ENCODE peak calls at places on chromosomes 16 and 17, in nine cellular contexts. One of them, this sample, is unnamed.

GRCh38 chr17:40490289-40490853 is 11.1 kb downstream of the TNS4 start:
- DNase-seq in NCI-H1930: no peak
- DNase-seq in activated naive CD8-positive, alpha-beta T cell treated with anti-CD3 and anti-CD28 coated beads, Interleukin-2, amount 50 U/mL, for 16 hours: no peak
- DNase-seq in AG04449: no peak
- DNase-seq in fibroblast of pulmonary artery: peak
- DNase-seq in spleen: no peak
- DNase-seq in T-helper 1 cell: no peak
- DNase-seq in AG08396: peak
- DNase-seq in stimulated activated CD4-positive, alpha-beta T cell treated with anti-CD3 and anti-CD28 coated beads, Interleukin-1b, Interleukin-23, amount 100 ng/mL, for 24 hours: no peak
- DNase-seq in this sample: no peak

GRCh38 chr17:41655611-41656111 is 31.3 kb upstream of the KRT17 start:
- DNase-seq in AG04449: no peak
- DNase-seq in fibroblast of pulmonary artery: no peak
- DNase-seq in AG08396: no peak
- DNase-seq in NCI-H1930: no peak
- DNase-seq in stimulated activated CD4-positive, alpha-beta T cell treated with anti-CD3 and anti-CD28 coated beads, Interleukin-1b, Interleukin-23, amount 100 ng/mL, for 24 hours: no peak
- DNase-seq in activated naive CD8-positive, alpha-beta T cell treated with anti-CD3 and anti-CD28 coated beads, Interleukin-2, amount 50 U/mL, for 16 hours: no peak
- DNase-seq in spleen: peak
- DNase-seq in T-helper 1 cell: no peak
- DNase-seq in this sample: no peak

GRCh38 chr16:6068063-6068462 is 970.5 kb upstream of the EEF2KMT start:
- DNase-seq in fibroblast of pulmonary artery: no peak
- DNase-seq in stimulated activated CD4-positive, alpha-beta T cell treated with anti-CD3 and anti-CD28 coated beads, Interleukin-1b, Interleukin-23, amount 100 ng/mL, for 24 hours: no peak
- DNase-seq in T-helper 1 cell: no peak
- DNase-seq in AG08396: no peak
- DNase-seq in AG04449: no peak
- DNase-seq in spleen: no peak
- DNase-seq in activated naive CD8-positive, alpha-beta T cell treated with anti-CD3 and anti-CD28 coated beads, Interleukin-2, amount 50 U/mL, for 16 hours: no peak
- DNase-seq in NCI-H1930: no peak
- DNase-seq in this sample: no peak

GRCh38 chr17:78787444-78787843 is 5.4 kb upstream of the CYTH1 start:
- DNase-seq in AG04449: no peak
- DNase-seq in stimulated activated CD4-positive, alpha-beta T cell treated with anti-CD3 and anti-CD28 coated beads, Interleukin-1b, Interleukin-23, amount 100 ng/mL, for 24 hours: no peak
- DNase-seq in AG08396: no peak
- DNase-seq in spleen: peak
- DNase-seq in activated naive CD8-positive, alpha-beta T cell treated with anti-CD3 and anti-CD28 coated beads, Interleukin-2, amount 50 U/mL, for 16 hours: no peak
- DNase-seq in T-helper 1 cell: no peak
- DNase-seq in fibroblast of pulmonary artery: no peak
- DNase-seq in NCI-H1930: no peak
- DNase-seq in this sample: no peak

GRCh38 chr17:28912281-28912937 is 9.5 kb upstream of the DHRS13 start:
- DNase-seq in spleen: no peak
- DNase-seq in NCI-H1930: no peak
- DNase-seq in activated naive CD8-positive, alpha-beta T cell treated with anti-CD3 and anti-CD28 coated beads, Interleukin-2, amount 50 U/mL, for 16 hours: no peak
- DNase-seq in AG04449: no peak
- DNase-seq in stimulated activated CD4-positive, alpha-beta T cell treated with anti-CD3 and anti-CD28 coated beads, Interleukin-1b, Interleukin-23, amount 100 ng/mL, for 24 hours: no peak
- DNase-seq in T-helper 1 cell: no peak
- DNase-seq in AG08396: no peak
- DNase-seq in fibroblast of pulmonary artery: no peak
- DNase-seq in this sample: no peak

GRCh38 chr16:87701066-87701425 is 64.7 kb downstream of the KLHDC4 start:
- DNase-seq in T-helper 1 cell: no peak
- DNase-seq in activated naive CD8-positive, alpha-beta T cell treated with anti-CD3 and anti-CD28 coated beads, Interleukin-2, amount 50 U/mL, for 16 hours: no peak
- DNase-seq in stimulated activated CD4-positive, alpha-beta T cell treated with anti-CD3 and anti-CD28 coated beads, Interleukin-1b, Interleukin-23, amount 100 ng/mL, for 24 hours: no peak
- DNase-seq in AG08396: no peak
- DNase-seq in AG04449: no peak
- DNase-seq in NCI-H1930: no peak
- DNase-seq in fibroblast of pulmonary artery: no peak
- DNase-seq in spleen: no peak
- DNase-seq in this sample: no peak

GRCh38 chr16:371729-372521 is 1.6 kb upstream of the MRPL28 start:
- DNase-seq in NCI-H1930: no peak
- DNase-seq in T-helper 1 cell: no peak
- DNase-seq in AG08396: no peak
- DNase-seq in spleen: peak
- DNase-seq in stimulated activated CD4-positive, alpha-beta T cell treated with anti-CD3 and anti-CD28 coated beads, Interleukin-1b, Interleukin-23, amount 100 ng/mL, for 24 hours: no peak
- DNase-seq in AG04449: no peak
- DNase-seq in activated naive CD8-positive, alpha-beta T cell treated with anti-CD3 and anti-CD28 coated beads, Interleukin-2, amount 50 U/mL, for 16 hours: no peak
- DNase-seq in fibroblast of pulmonary artery: no peak
- DNase-seq in this sample: no peak

GRCh38 chr17:65109543-65109942 is 27.6 kb upstream of the RGS9 start:
- DNase-seq in activated naive CD8-positive, alpha-beta T cell treated with anti-CD3 and anti-CD28 coated beads, Interleukin-2, amount 50 U/mL, for 16 hours: no peak
- DNase-seq in fibroblast of pulmonary artery: no peak
- DNase-seq in T-helper 1 cell: no peak
- DNase-seq in spleen: no peak
- DNase-seq in AG08396: no peak
- DNase-seq in AG04449: no peak
- DNase-seq in stimulated activated CD4-positive, alpha-beta T cell treated with anti-CD3 and anti-CD28 coated beads, Interleukin-1b, Interleukin-23, amount 100 ng/mL, for 24 hours: no peak
- DNase-seq in NCI-H1930: no peak
- DNase-seq in this sample: no peak

GRCh38 chr16:86007524-86007923 is 108.6 kb downstream of the IRF8 start:
- DNase-seq in activated naive CD8-positive, alpha-beta T cell treated with anti-CD3 and anti-CD28 coated beads, Interleukin-2, amount 50 U/mL, for 16 hours: no peak
- DNase-seq in NCI-H1930: no peak
- DNase-seq in AG04449: no peak
- DNase-seq in T-helper 1 cell: no peak
- DNase-seq in fibroblast of pulmonary artery: no peak
- DNase-seq in stimulated activated CD4-positive, alpha-beta T cell treated with anti-CD3 and anti-CD28 coated beads, Interleukin-1b, Interleukin-23, amount 100 ng/mL, for 24 hours: no peak
- DNase-seq in AG08396: no peak
- DNase-seq in spleen: no peak
- DNase-seq in this sample: no peak

GRCh38 chr16:87541004-87541881 is 48.4 kb upstream of the ZCCHC14 start:
- DNase-seq in activated naive CD8-positive, alpha-beta T cell treated with anti-CD3 and anti-CD28 coated beads, Interleukin-2, amount 50 U/mL, for 16 hours: no peak
- DNase-seq in AG04449: peak
- DNase-seq in NCI-H1930: no peak
- DNase-seq in fibroblast of pulmonary artery: peak
- DNase-seq in stimulated activated CD4-positive, alpha-beta T cell treated with anti-CD3 and anti-CD28 coated beads, Interleukin-1b, Interleukin-23, amount 100 ng/mL, for 24 hours: no peak
- DNase-seq in spleen: no peak
- DNase-seq in T-helper 1 cell: no peak
- DNase-seq in AG08396: peak
- DNase-seq in this sample: peak

GRCh38 chr17:74369221-74369620 is 1.9 kb downstream of the GPR142 start:
- DNase-seq in activated naive CD8-positive, alpha-beta T cell treated with anti-CD3 and anti-CD28 coated beads, Interleukin-2, amount 50 U/mL, for 16 hours: peak
- DNase-seq in NCI-H1930: no peak
- DNase-seq in stimulated activated CD4-positive, alpha-beta T cell treated with anti-CD3 and anti-CD28 coated beads, Interleukin-1b, Interleukin-23, amount 100 ng/mL, for 24 hours: peak
- DNase-seq in T-helper 1 cell: peak
- DNase-seq in AG08396: no peak
- DNase-seq in fibroblast of pulmonary artery: no peak
- DNase-seq in spleen: peak
- DNase-seq in AG04449: no peak
- DNase-seq in this sample: no peak

GRCh38 chr17:38459556-38459955 is 31.3 kb downstream of the ARHGAP23 start:
- DNase-seq in T-helper 1 cell: no peak
- DNase-seq in AG08396: no peak
- DNase-seq in fibroblast of pulmonary artery: no peak
- DNase-seq in stimulated activated CD4-positive, alpha-beta T cell treated with anti-CD3 and anti-CD28 coated beads, Interleukin-1b, Interleukin-23, amount 100 ng/mL, for 24 hours: no peak
- DNase-seq in activated naive CD8-positive, alpha-beta T cell treated with anti-CD3 and anti-CD28 coated beads, Interleukin-2, amount 50 U/mL, for 16 hours: no peak
- DNase-seq in NCI-H1930: no peak
- DNase-seq in AG04449: no peak
- DNase-seq in spleen: no peak
- DNase-seq in this sample: no peak

GRCh38 chr17:40417258-40417608 is 463 bp downstream of the TOP2A start:
- DNase-seq in T-helper 1 cell: no peak
- DNase-seq in spleen: no peak
- DNase-seq in AG08396: no peak
- DNase-seq in NCI-H1930: peak
- DNase-seq in fibroblast of pulmonary artery: no peak
- DNase-seq in AG04449: no peak
- DNase-seq in activated naive CD8-positive, alpha-beta T cell treated with anti-CD3 and anti-CD28 coated beads, Interleukin-2, amount 50 U/mL, for 16 hours: no peak
- DNase-seq in stimulated activated CD4-positive, alpha-beta T cell treated with anti-CD3 and anti-CD28 coated beads, Interleukin-1b, Interleukin-23, amount 100 ng/mL, for 24 hours: peak
- DNase-seq in this sample: no peak

This sample was measured in H54.